ENCODE peak calls at places on chromosomes 2 and 18, in eight cellular contexts. N is OCI-M1, K is ELR, M is suprapubic skin, A is mammary epithelial cell, J is activated T-cell treated with anti-CD3 and anti-CD28 coated beads for 24 hours, G is OCI-LY7, R is lung microvascular endothelial cell. U is an unnamed sample.

GRCh38 chr18:44839239-44839666 is 158.6 kb downstream of the SETBP1 start:
- DNase-seq in N (peak; percentile 90), K (peak; percentile 4), M (no peak), A (peak; percentile 57), J (peak; percentile 56), G (no peak), R (peak; percentile 16), U (no peak)

GRCh38 chr2:239259603-239260298 is 141.1 kb downstream of the HDAC4 start:
- DNase-seq in N (peak; percentile 5), K (no peak), M (peak; percentile 61), A (no peak), J (no peak), G (peak; percentile 8), R (no peak), U (no peak)

GRCh38 chr18:77560334-77560970 is 310.8 kb downstream of the GALR1 start:
- DNase-seq in N (no peak), K (no peak), M (no peak), A (no peak), J (no peak), G (no peak), R (no peak), U (no peak)

GRCh38 chr2:12897181-12897580 is 180.4 kb downstream of the TRIB2 start:
- DNase-seq in N (peak; percentile 28), K (no peak), M (no peak), A (no peak), J (no peak), G (no peak), R (no peak), U (no peak)

GRCh38 chr2:133532919-133533318 is 35.3 kb downstream of the NCKAP5 start:
- DNase-seq in N (no peak), K (peak; percentile 83), M (no peak), A (peak; percentile 84), J (no peak), G (no peak), R (no peak), U (no peak)

GRCh38 chr2:239151201-239152131 is 249.4 kb downstream of the HDAC4 start:
- DNase-seq in N (no peak), K (no peak), M (peak; percentile 79), A (no peak), J (no peak), G (no peak), R (no peak), U (no peak)

GRCh38 chr2:232328516-232329460 is 49.8 kb upstream of the ALPP start:
- DNase-seq in N (no peak), K (no peak), M (no peak), A (no peak), J (no peak), G (no peak), R (no peak), U (no peak)

GRCh38 chr2:191916826-191917225 is 69.9 kb upstream of the CAVIN2 start:
- DNase-seq in N (no peak), K (no peak), M (no peak), A (no peak), J (no peak), G (no peak), R (no peak), U (no peak)

GRCh38 chr2:102356741-102357140 is 1.1 kb downstream of the IL18R1 start:
- DNase-seq in N (no peak), K (no peak), M (no peak), A (no peak), J (no peak), G (no peak), R (no peak), U (no peak)

GRCh38 chr18:24986611-24987270 is 365.2 kb downstream of the ZNF521 start:
- DNase-seq in N (no peak), K (no peak), M (no peak), A (no peak), J (no peak), G (no peak), R (peak; percentile 7), U (no peak)